ENCODE peak calls at places on chromosomes 7 and 10, in six cellular contexts. U, A, O, B, T and G are unnamed samples.

GRCh38 chr7:134643131-134643530 is 3.5 kb upstream of the BPGM start:
- DNase-seq in U (no peak), A (no peak), O (no peak), B (no peak), T (no peak), G (no peak)

GRCh38 chr10:29736325-29737208 is 101.8 kb upstream of the SVIL start:
- DNase-seq in U (peak), A (peak), O (no peak), B (peak), T (peak), G (peak)

GRCh38 chr7:9945882-9946281 is 1027.8 kb upstream of the PHF14 start:
- DNase-seq in U (no peak), A (no peak), O (no peak), B (no peak), T (no peak), G (no peak)

GRCh38 chr7:64876792-64877713 is 26.0 kb upstream of the ZNF273 start:
- DNase-seq in U (peak), A (no peak), O (peak), B (peak), T (peak), G (no peak)

GRCh38 chr10:113916053-113916452 is 61.6 kb downstream of the NHLRC2 start:
- DNase-seq in U (no peak), A (no peak), O (no peak), B (no peak), T (no peak), G (no peak)

GRCh38 chr7:102434039-102434481 is 685 bp downstream of the ORAI2 start:
- DNase-seq in U (no peak), A (no peak), O (peak), B (no peak), T (no peak), G (no peak)

GRCh38 chr10:1186693-1186990 is 130.5 kb downstream of the WDR37 start:
- DNase-seq in U (no peak), A (no peak), O (no peak), B (no peak), T (no peak), G (no peak)

GRCh38 chr10:3424102-3424803 is 251.7 kb upstream of the PITRM1 start:
- DNase-seq in U (no peak), A (no peak), O (no peak), B (peak), T (no peak), G (no peak)

GRCh38 chr10:130177250-130177649 is 41.1 kb downstream of the GLRX3 start:
- DNase-seq in U (no peak), A (no peak), O (no peak), B (peak), T (no peak), G (no peak)

GRCh38 chr7:157770716-157771320 is 434.0 kb downstream of the DNAJB6 start:
- DNase-seq in U (no peak), A (no peak), O (no peak), B (no peak), T (no peak), G (no peak)

GRCh38 chr10:69869291-69869841 is 67.7 kb downstream of the COL13A1 start:
- DNase-seq in U (no peak), A (peak), O (no peak), B (no peak), T (no peak), G (no peak)

GRCh38 chr10:35046074-35046473 is 44.1 kb downstream of the CUL2 start:
- DNase-seq in U (no peak), A (no peak), O (no peak), B (no peak), T (no peak), G (no peak)

GRCh38 chr7:140678081-140678815 is 5.5 kb downstream of the ADCK2 start:
- DNase-seq in U (peak), A (no peak), O (no peak), B (no peak), T (no peak), G (no peak)

GRCh38 chr10:61796785-61797184 is 104.7 kb upstream of the ARID5B start:
- DNase-seq in U (no peak), A (no peak), O (no peak), B (no peak), T (no peak), G (no peak)

GRCh38 chr7:24378871-24379608 is 95.0 kb downstream of the NPY start:
- DNase-seq in U (no peak), A (peak), O (no peak), B (no peak), T (no peak), G (no peak)

GRCh38 chr10:102673235-102673634 is 29.0 kb downstream of the TRIM8 start:
- DNase-seq in U (no peak), A (no peak), O (no peak), B (no peak), T (no peak), G (no peak)

GRCh38 chr10:11175823-11176243 is 158.2 kb downstream of the CELF2 start:
- DNase-seq in U (no peak), A (no peak), O (peak), B (no peak), T (no peak), G (no peak)
- H3K27ac ChIP-seq in U (peak), A (no peak), O (peak), B (no peak), T (peak), G (no peak)

GRCh38 chr7:27640914-27641570 is 21.6 kb downstream of the HIBADH start:
- DNase-seq in U (peak), A (peak), O (no peak), B (no peak), T (no peak), G (no peak)

GRCh38 chr7:27636326-27637006 is 26.2 kb downstream of the HIBADH start:
- DNase-seq in U (no peak), A (no peak), O (no peak), B (no peak), T (no peak), G (no peak)

GRCh38 chr7:27647052-27647451 is 15.6 kb downstream of the HIBADH start:
- DNase-seq in U (no peak), A (peak), O (no peak), B (no peak), T (no peak), G (no peak)

GRCh38 chr7:27642271-27642670 is 20.4 kb downstream of the HIBADH start:
- DNase-seq in U (no peak), A (no peak), O (no peak), B (no peak), T (no peak), G (no peak)

GRCh38 chr7:27641576-27642230 is 21.0 kb downstream of the HIBADH start:
- DNase-seq in U (no peak), A (no peak), O (no peak), B (no peak), T (no peak), G (no peak)
- H3K4me3 ChIP-seq in U (peak), A (peak), O (no peak), B (no peak), T (no peak), G (no peak)

DNA sequence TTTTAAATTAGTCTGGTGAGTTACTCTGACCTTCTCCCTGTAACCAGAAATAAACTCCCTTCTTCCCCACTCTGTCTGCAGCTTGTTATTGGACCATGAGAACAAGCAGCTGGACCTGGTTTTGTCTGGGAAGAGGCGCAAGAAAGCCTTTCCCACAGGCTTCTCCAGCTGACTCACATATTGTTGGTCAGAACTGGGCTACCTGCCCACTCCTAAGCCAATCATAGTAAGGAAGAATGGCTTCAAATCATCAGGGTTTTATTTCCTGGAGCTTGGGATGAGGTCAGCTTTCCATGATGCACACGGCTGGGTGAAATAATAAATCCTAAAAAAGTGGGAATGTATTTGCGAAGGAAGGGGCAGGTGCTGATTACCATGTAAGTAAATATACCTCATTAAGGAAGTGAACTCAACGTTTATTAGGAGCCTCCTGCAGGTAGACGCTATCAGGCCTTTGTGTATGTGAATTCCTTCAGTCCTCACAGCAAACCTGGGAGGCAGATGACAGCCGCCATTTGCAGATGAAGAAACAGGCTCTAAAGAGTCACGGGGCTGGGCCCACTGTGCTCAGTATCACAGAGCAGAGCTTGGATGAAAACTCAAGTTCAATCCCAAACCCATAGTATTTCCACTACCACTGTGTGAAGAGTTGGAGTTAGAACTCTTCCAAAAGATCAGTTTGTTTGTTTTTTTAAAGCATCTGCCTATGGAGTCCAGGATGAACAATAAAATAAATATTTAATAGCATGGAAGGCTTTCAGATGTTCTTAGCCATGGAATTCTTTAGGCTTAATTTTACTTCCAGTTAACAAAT is 32.7 kb downstream of the IL15RA start:
- DNase-seq in U (peak), A (peak), O (no peak), B (peak), T (no peak), G (peak)
- H3K27ac ChIP-seq in U (peak), A (peak), O (no peak), B (peak), T (no peak), G (peak)

DNA sequence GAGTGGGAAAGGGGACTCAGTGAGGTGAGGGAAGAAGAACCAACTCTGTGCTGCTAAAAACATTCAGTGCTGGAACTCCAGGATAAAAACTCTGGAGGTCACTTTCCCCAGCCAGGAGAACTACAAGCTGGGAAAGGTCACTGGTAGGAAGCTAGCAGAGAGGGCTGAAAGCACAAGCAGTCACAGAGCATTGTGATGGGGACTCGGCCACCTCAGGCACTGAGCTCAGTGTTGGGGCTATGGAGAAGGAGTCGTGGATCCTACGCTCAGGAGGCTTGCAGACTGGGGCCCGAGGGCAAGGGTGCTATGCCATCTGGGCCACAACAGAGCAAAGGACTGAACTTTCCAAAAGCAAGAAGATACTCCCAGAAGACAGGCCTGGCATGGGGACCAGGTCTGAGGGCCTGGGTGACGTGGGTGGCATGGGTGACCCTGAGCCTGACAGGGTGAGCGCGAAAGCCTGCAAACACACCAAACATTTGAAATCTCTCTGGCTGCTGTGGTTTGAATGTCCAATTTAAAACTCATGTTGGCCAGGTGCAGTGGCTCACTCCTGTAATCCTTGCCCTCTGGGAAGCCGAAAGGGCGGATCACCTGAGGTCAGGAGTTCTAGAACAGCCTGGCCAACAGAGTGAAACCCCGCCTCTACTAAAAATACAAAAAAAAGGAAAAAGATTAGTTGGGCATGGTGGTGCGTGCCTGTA is 9.8 kb upstream of the ARHGAP19 start:
- DNase-seq in U (peak), A (no peak), O (no peak), B (no peak), T (no peak), G (no peak)
- H3K4me3 ChIP-seq in U (no peak), A (no peak), O (no peak), B (no peak), T (no peak), G (no peak)

DNA sequence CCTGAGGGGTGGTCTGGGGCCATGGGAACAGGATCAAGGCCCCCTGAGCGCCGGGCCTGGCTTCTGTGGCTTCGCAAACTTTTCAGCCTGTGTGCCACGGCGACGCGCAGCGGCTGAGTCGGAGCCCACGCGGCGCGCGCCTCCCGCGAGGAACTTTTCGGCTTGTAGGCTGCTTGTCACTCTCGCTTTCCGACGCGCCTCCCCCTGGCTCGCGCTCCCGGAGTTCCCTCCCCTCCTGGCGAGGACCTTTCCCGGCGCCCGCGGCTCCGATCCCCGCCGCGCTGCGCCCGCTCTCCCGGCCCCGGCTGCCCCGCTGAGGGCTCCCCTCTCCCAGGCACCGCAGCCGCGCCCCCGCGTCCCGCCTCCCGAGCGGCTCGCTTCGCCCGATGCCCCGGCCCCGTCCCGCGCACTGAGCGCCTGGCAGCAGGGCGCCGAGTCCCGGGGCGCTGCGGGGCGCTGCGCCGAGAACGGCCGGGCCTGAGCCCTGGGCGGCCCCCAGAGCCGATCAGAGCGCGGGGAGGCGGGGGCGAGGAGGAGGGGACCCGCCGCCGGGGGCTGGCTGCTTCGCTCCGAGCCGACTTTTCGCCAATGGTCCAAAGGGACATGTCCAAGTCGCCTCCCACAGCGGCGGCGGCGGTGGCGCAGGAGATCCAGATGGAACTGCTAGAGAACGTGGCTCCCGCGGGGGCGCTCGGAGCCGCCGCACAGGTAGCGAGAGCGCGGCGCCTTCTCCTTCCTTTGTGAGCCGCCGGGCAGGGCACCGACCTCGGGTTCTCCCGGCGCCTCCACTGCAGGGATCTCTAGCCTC is at the start of gene CACNB2:
- DNase-seq in U (peak), A (peak), O (no peak), B (peak), T (no peak), G (peak)
- H3K27ac ChIP-seq in U (no peak), A (no peak), O (no peak), B (peak), T (no peak), G (peak)

DNA sequence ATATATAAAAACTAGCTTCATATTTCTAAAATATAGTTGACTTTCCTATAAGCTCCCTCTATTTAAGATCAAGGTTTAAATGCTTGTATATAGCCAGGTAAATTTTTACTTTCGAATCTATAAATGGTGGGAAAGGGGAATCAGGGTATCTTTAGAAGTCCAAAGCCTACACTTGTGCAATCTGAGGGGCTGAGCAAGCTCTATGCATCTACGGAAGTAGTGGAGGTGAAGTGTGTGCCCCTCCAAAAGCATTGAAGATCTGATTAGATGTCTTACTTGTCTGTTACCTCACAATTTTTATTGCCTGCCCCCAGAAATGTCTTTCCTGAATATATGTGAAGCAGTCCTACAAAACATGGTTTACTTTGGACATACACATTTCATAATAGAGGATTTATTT is 1.6 kb downstream of the AKAP9 start:
- DNase-seq in U (no peak), A (no peak), O (no peak), B (no peak), T (no peak), G (no peak)
- H3K4me3 ChIP-seq in U (peak), A (peak), O (peak), B (peak), T (no peak), G (peak)

DNA sequence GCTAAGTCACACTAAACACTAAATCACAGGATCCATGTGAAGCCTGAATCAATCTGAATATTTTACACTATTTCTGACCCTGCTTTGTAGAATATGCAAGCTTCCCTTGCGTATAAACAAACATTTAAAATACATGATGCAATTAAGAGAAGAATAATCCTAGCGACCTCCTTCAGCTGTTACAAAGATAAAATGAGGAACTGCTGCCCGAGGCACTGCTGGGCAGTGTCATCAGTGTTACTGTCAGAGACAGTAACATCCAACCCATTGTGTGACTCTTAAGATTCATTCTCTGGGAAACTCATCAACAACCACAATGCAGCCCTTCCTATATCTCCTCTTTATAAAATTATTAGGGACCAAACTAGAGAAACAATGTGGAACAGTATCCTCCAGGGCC is 61.6 kb downstream of the COBL start:
- DNase-seq in U (no peak), A (no peak), O (no peak), B (no peak), T (no peak), G (no peak)
- H3K27ac ChIP-seq in U (no peak), A (no peak), O (no peak), B (no peak), T (no peak), G (no peak)